ENCODE peak calls at places on chromosomes 2 and 18, in five cellular contexts. D is upper lobe of left lung, M is spleen, E is stomach, V is breast epithelium. S is an unnamed sample.

GRCh38 chr2:56195563-56195962 is 11.8 kb downstream of the CCDC85A start:
- DNase-seq in D (no peak), M (no peak), E (no peak), V (no peak), S (no peak)

GRCh38 chr2:62215306-62216064 is 19.6 kb downstream of the B3GNT2 start:
- DNase-seq in D (no peak), M (no peak), E (peak), V (no peak), S (peak)

GRCh38 chr2:46025683-46026082 is 271.5 kb upstream of the EPAS1 start:
- DNase-seq in D (no peak), M (no peak), E (no peak), V (no peak), S (no peak)

GRCh38 chr2:241417626-241418025 is 61.5 kb downstream of the FARP2 start:
- DNase-seq in D (no peak), M (no peak), E (no peak), V (no peak), S (no peak)

GRCh38 chr18:74050807-74051206 is 96.8 kb downstream of the FBXO15 start:
- DNase-seq in D (no peak), M (no peak), E (no peak), V (no peak), S (no peak)

GRCh38 chr2:181273986-181274385 is 183.2 kb upstream of the ITGA4 start:
- DNase-seq in D (no peak), M (no peak), E (no peak), V (no peak), S (no peak)

GRCh38 chr2:28436525-28437051 is 43.9 kb downstream of the FOSL2 start:
- DNase-seq in D (no peak), M (peak), E (no peak), V (peak), S (peak)

GRCh38 chr2:194203898-194204297 is 1453.1 kb upstream of the SLC39A10 start:
- DNase-seq in D (no peak), M (no peak), E (no peak), V (no peak), S (no peak)

GRCh38 chr2:208295834-208296233 is 29.8 kb downstream of the PIKFYVE start:
- DNase-seq in D (no peak), M (no peak), E (no peak), V (no peak), S (no peak)

DNA sequence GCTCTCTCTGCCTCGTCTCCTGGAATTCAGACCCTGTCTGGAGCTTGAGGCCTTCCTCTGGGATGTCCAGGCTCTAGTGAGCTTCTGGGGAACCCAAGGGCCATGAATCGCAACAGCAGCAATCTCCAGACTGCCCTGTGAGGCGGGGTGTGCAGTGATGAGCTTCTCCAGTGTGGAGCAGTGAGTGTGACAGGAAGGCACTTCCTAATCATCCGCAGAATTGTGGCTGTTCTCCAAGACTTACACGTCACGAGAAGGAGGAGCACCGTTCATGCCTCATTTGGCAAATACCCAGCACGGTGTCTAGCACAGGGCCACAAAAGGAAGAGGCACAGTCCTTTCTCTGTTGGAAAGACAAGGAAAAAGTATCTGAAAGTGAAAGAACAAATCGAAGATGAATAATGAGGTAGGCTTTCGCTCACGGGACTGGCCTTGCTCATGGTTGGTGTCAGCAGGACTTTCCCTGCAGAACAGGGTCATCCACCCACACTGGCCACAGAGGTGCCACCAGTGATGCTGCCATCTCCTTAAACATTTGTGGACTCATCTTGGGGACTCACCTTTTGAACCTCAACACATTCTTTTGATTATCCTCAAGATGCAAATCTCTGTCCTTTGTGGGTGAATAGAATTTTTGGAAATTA is 125.1 kb upstream of the HAAO start:
- DNase-seq in D (no peak), M (no peak), E (no peak), V (no peak), S (peak)
- TF ChIP-seq POLR2A in D (no peak), M (no peak), E (no peak), V (no peak), S (no peak)

DNA sequence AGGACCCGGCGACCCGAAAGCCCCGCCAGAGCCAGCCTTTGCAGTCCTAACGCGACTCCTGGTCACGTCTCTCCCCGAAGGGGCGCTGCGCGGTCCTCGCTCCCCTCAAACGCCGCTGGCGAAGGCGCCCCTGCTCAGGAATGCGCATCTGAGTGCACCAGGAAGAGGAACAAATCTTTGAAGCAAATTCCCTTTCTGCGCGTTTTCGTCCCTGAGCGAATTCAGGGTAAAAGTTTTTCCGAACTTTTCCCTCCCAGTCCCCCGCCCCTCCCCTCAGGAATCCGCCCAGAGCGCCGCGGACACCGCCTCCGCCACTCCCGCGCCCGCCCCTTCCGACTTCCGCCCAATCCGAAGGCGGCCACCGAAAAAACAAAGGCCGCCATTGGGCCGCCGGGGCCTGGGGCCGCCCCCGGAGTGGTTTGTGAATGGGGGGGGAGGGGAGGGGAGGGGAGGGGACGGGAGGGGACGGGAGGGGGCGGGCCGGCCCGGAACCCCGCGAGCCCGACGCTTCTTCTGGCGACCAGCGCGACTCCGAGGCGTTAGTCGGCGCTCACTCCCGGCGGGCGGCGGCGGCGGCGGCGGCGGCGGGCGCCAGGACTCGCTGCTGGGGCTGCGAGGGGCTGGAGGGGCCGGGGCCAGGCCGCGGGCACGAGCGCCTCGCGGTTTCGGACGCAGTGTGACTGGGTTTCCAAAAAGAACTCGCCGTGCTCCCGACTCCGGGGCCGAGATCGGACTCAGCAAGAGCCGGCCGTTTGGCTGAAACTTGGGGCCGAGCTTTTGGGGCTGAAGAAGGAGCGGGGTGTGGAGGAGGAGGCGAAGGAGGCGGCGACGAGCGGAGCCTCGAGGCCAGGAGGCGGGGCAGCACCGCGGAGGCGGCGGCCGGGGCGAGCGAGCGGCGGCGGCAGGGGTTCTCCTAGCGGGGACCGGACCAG is at the start of gene FZD7:
- DNase-seq in D (peak), M (peak), E (peak), V (peak), S (peak)
- TF ChIP-seq POLR2AphosphoS5 in D (peak), M (peak), E (peak), V (peak), S (peak)

GRCh38 chr2:50957880-50958279 is 74.1 kb downstream of the NRXN1 start:
- DNase-seq in D (no peak), M (no peak), E (no peak), V (no peak), S (no peak)
- H3K4me3 ChIP-seq in D (no peak), M (no peak), E (no peak), V (no peak), S (no peak)

GRCh38 chr2:109353806-109354745 is 225.1 kb downstream of the SH3RF3 start:
- DNase-seq in D (peak), M (no peak), E (peak), V (no peak), S (no peak)
- TF ChIP-seq POLR2A in D (no peak), M (no peak), E (no peak), V (no peak), S (no peak)

GRCh38 chr2:49664827-49665226 is 510.5 kb upstream of the FSHR start:
- DNase-seq in D (no peak), M (no peak), E (no peak), V (no peak), S (no peak)
- TF ChIP-seq POLR2AphosphoS5 in D (no peak), M (no peak), E (no peak), V (no peak), S (no peak)

GRCh38 chr2:209525336-209525735 is 101.5 kb downstream of the MAP2 start:
- DNase-seq in D (no peak), M (no peak), E (no peak), V (no peak), S (no peak)

GRCh38 chr2:209523041-209523740 is 99.3 kb downstream of the MAP2 start:
- DNase-seq in D (no peak), M (no peak), E (no peak), V (no peak), S (no peak)

GRCh38 chr2:209523778-209524362 is 100.0 kb downstream of the MAP2 start:
- DNase-seq in D (no peak), M (no peak), E (no peak), V (no peak), S (no peak)

GRCh38 chr2:209525834-209526281 is 102.0 kb downstream of the MAP2 start:
- DNase-seq in D (no peak), M (no peak), E (no peak), V (no peak), S (no peak)

DNA sequence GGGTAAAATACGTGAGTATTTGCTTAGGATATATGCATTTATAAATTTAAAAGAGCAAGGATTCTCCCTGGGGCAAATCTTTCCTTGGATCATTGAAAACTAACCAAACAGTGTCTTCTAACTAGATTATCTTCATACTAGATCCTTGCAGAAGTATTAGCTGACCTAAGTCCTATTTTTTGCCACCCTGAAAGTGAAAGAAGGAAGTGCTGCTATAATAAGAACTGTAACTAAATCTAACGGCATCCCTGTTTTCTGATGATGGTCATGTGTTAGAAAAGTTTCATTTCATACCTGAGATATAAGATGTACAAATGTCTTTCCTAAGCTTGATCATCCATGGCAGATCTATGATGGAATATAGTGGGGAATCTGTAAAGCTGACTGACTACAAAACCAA is 102.7 kb downstream of the MAP2 start:
- DNase-seq in D (no peak), M (no peak), E (no peak), V (no peak), S (no peak)
- H3K4me3 ChIP-seq in D (peak), M (peak), E (no peak), V (peak), S (no peak)

DNA sequence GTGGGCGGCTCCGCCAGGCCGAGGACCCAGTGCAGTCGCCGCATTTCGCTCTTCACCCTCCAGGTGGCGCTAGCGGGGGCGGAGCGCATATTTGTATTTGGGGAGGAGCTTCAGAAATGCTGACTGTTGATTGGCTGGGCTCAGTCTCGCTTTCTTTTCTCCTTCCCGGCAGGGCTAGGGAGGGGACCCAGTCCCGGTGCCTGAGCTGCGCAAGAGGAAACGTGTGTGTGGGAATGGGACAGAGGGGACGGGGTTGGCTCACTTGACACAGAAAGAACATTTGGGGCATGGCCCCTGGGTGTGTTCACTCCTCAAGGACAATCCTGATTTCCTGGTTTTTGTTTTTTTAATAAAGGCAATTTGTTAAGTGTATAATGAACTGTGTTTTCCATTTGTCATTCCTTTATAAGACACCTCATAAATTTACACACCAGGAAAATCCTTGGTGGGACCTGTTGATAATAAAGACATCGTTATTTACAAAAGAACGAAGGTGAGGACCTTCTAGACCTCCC is 20.4 kb upstream of the DNMT3A start:
- DNase-seq in D (peak), M (peak), E (peak), V (peak), S (peak)
- TF ChIP-seq POLR2A in D (peak), M (peak), E (no peak), V (no peak), S (peak)

GRCh38 chr2:85445316-85446295 is 27.1 kb downstream of the SH2D6 start:
- DNase-seq in D (peak), M (no peak), E (no peak), V (no peak), S (no peak)
- TF ChIP-seq POLR2AphosphoS5 in D (no peak), M (no peak), E (no peak), V (no peak), S (peak)